ENCODE peak calls at places on chromosome X, in ten cellular contexts. One of them, this sample, is unnamed.

GRCh38 chrX:69320116-69320515 is 154.9 kb upstream of the PJA1 start:
- DNase-seq in lower lobe of right lung: no peak
- DNase-seq in BJ: no peak
- DNase-seq in heart left ventricle: no peak
- DNase-seq in GM23338: no peak
- DNase-seq in AG04450: no peak
- DNase-seq in mammary epithelial cell: no peak
- DNase-seq in fibroblast of the aortic adventitia: no peak
- DNase-seq in IMR-90: no peak
- DNase-seq in psoas muscle: no peak
- DNase-seq in this sample: no peak

GRCh38 chrX:133399411-133399810 is 15.9 kb downstream of the GPC4 start:
- DNase-seq in lower lobe of right lung: no peak
- DNase-seq in BJ: no peak
- DNase-seq in heart left ventricle: no peak
- DNase-seq in GM23338: peak
- DNase-seq in AG04450: no peak
- DNase-seq in mammary epithelial cell: no peak
- DNase-seq in fibroblast of the aortic adventitia: no peak
- DNase-seq in IMR-90: no peak
- DNase-seq in psoas muscle: no peak
- DNase-seq in this sample: no peak

GRCh38 chrX:118226060-118226428 is 109.4 kb upstream of the KLHL13 start:
- DNase-seq in lower lobe of right lung: no peak
- DNase-seq in BJ: no peak
- DNase-seq in heart left ventricle: no peak
- DNase-seq in GM23338: peak
- DNase-seq in AG04450: no peak
- DNase-seq in mammary epithelial cell: no peak
- DNase-seq in fibroblast of the aortic adventitia: peak
- DNase-seq in IMR-90: no peak
- DNase-seq in psoas muscle: no peak
- DNase-seq in this sample: no peak

GRCh38 chrX:115232933-115233496 is 881 bp downstream of the LRCH2 start:
- DNase-seq in lower lobe of right lung: no peak
- DNase-seq in BJ: no peak
- DNase-seq in heart left ventricle: no peak
- DNase-seq in GM23338: no peak
- DNase-seq in AG04450: no peak
- DNase-seq in mammary epithelial cell: no peak
- DNase-seq in fibroblast of the aortic adventitia: peak
- DNase-seq in IMR-90: no peak
- DNase-seq in psoas muscle: no peak
- DNase-seq in this sample: no peak

GRCh38 chrX:141220342-141221008 is 21.8 kb downstream of the SPANXC start:
- DNase-seq in lower lobe of right lung: no peak
- DNase-seq in BJ: peak
- DNase-seq in heart left ventricle: no peak
- DNase-seq in GM23338: no peak
- DNase-seq in AG04450: peak
- DNase-seq in mammary epithelial cell: peak
- DNase-seq in fibroblast of the aortic adventitia: peak
- DNase-seq in IMR-90: peak
- DNase-seq in psoas muscle: no peak
- DNase-seq in this sample: peak

GRCh38 chrX:134883134-134883700 is 107.6 kb upstream of the SMIM10 start:
- DNase-seq in lower lobe of right lung: no peak
- DNase-seq in BJ: no peak
- DNase-seq in heart left ventricle: no peak
- DNase-seq in GM23338: no peak
- DNase-seq in AG04450: no peak
- DNase-seq in mammary epithelial cell: no peak
- DNase-seq in fibroblast of the aortic adventitia: no peak
- DNase-seq in IMR-90: no peak
- DNase-seq in psoas muscle: no peak
- DNase-seq in this sample: no peak

GRCh38 chrX:102517331-102517730 is 792 bp upstream of the TMSB15A start:
- DNase-seq in lower lobe of right lung: no peak
- DNase-seq in BJ: no peak
- DNase-seq in heart left ventricle: no peak
- DNase-seq in GM23338: peak
- DNase-seq in AG04450: no peak
- DNase-seq in mammary epithelial cell: peak
- DNase-seq in fibroblast of the aortic adventitia: peak
- DNase-seq in IMR-90: peak
- DNase-seq in psoas muscle: no peak
- DNase-seq in this sample: no peak

GRCh38 chrX:18889346-18889745 is 94.6 kb downstream of the PHKA2 start:
- DNase-seq in lower lobe of right lung: no peak
- DNase-seq in BJ: no peak
- DNase-seq in heart left ventricle: no peak
- DNase-seq in GM23338: no peak
- DNase-seq in AG04450: no peak
- DNase-seq in mammary epithelial cell: no peak
- DNase-seq in fibroblast of the aortic adventitia: no peak
- DNase-seq in IMR-90: no peak
- DNase-seq in psoas muscle: no peak
- DNase-seq in this sample: no peak

GRCh38 chrX:129534816-129535578 is 5.1 kb upstream of the OCRL start:
- DNase-seq in lower lobe of right lung: no peak
- DNase-seq in BJ: no peak
- DNase-seq in heart left ventricle: no peak
- DNase-seq in GM23338: no peak
- DNase-seq in AG04450: no peak
- DNase-seq in mammary epithelial cell: peak
- DNase-seq in fibroblast of the aortic adventitia: peak
- DNase-seq in IMR-90: peak
- DNase-seq in psoas muscle: no peak
- DNase-seq in this sample: no peak

GRCh38 chrX:142095816-142096215 is 109.3 kb downstream of the MAGEC2 start:
- DNase-seq in lower lobe of right lung: no peak
- DNase-seq in BJ: no peak
- DNase-seq in heart left ventricle: no peak
- DNase-seq in GM23338: no peak
- DNase-seq in AG04450: no peak
- DNase-seq in mammary epithelial cell: no peak
- DNase-seq in fibroblast of the aortic adventitia: no peak
- DNase-seq in IMR-90: no peak
- DNase-seq in psoas muscle: no peak
- DNase-seq in this sample: no peak

GRCh38 chrX:121093011-121093410 is 45.6 kb downstream of the GLUD2 start:
- DNase-seq in lower lobe of right lung: no peak
- DNase-seq in BJ: no peak
- DNase-seq in heart left ventricle: no peak
- DNase-seq in GM23338: no peak
- DNase-seq in AG04450: no peak
- DNase-seq in mammary epithelial cell: no peak
- DNase-seq in fibroblast of the aortic adventitia: no peak
- DNase-seq in IMR-90: no peak
- DNase-seq in psoas muscle: no peak
- DNase-seq in this sample: no peak

GRCh38 chrX:41265615-41266014 is 68.3 kb upstream of the DDX3X start:
- DNase-seq in lower lobe of right lung: no peak
- DNase-seq in BJ: no peak
- DNase-seq in heart left ventricle: no peak
- DNase-seq in GM23338: no peak
- DNase-seq in AG04450: peak
- DNase-seq in mammary epithelial cell: no peak
- DNase-seq in fibroblast of the aortic adventitia: peak
- DNase-seq in IMR-90: peak
- DNase-seq in psoas muscle: no peak
- DNase-seq in this sample: peak

GRCh38 chrX:107496786-107497185 is 47.3 kb downstream of the FRMPD3 start:
- DNase-seq in lower lobe of right lung: no peak
- DNase-seq in BJ: no peak
- DNase-seq in heart left ventricle: no peak
- DNase-seq in GM23338: no peak
- DNase-seq in AG04450: no peak
- DNase-seq in mammary epithelial cell: no peak
- DNase-seq in fibroblast of the aortic adventitia: no peak
- DNase-seq in IMR-90: no peak
- DNase-seq in psoas muscle: no peak
- DNase-seq in this sample: no peak

DNA sequence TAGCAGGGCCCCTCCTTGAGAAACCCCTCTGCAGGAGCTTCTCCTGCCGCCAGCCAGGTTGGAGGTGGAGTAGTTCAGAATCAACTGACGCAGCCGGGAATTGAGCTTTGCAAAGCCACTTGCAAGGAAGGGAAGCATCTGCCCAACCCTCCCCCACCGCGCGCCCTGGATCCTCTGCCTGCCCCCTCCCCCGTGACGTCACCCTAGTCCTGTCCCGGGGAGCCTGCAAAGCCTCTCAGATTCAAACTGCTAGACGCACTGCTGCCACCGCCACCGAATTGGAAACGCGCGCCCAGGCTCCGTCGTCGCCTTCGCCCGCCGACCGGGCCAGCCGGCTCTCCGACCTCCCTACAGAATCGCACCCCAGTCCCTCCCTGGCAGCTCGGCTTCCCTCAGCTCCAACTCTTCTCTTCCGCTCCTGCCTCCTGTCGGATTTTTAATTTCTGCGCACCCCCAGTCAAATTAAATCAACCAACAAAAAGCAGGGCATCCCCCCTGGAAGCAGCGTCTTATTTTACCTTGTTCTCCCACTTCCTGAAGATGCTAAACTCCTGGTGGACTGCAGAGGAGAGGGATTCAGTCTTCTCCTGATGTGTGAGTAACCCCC is 3.8 kb downstream of the SLITRK2 start:
- DNase-seq in lower lobe of right lung: no peak
- DNase-seq in BJ: no peak
- DNase-seq in heart left ventricle: no peak
- DNase-seq in GM23338: peak
- DNase-seq in AG04450: no peak
- DNase-seq in mammary epithelial cell: no peak
- DNase-seq in fibroblast of the aortic adventitia: no peak
- DNase-seq in IMR-90: no peak
- DNase-seq in psoas muscle: no peak
- DNase-seq in this sample: no peak
- H3K4me3 ChIP-seq in lower lobe of right lung: no peak
- H3K4me3 ChIP-seq in BJ: no peak
- H3K4me3 ChIP-seq in heart left ventricle: no peak
- H3K4me3 ChIP-seq in GM23338: peak
- H3K4me3 ChIP-seq in AG04450: no peak
- H3K4me3 ChIP-seq in mammary epithelial cell: no peak
- H3K4me3 ChIP-seq in fibroblast of the aortic adventitia: no peak
- H3K4me3 ChIP-seq in IMR-90: no peak
- H3K4me3 ChIP-seq in psoas muscle: no peak
- H3K4me3 ChIP-seq in this sample: no peak

DNA sequence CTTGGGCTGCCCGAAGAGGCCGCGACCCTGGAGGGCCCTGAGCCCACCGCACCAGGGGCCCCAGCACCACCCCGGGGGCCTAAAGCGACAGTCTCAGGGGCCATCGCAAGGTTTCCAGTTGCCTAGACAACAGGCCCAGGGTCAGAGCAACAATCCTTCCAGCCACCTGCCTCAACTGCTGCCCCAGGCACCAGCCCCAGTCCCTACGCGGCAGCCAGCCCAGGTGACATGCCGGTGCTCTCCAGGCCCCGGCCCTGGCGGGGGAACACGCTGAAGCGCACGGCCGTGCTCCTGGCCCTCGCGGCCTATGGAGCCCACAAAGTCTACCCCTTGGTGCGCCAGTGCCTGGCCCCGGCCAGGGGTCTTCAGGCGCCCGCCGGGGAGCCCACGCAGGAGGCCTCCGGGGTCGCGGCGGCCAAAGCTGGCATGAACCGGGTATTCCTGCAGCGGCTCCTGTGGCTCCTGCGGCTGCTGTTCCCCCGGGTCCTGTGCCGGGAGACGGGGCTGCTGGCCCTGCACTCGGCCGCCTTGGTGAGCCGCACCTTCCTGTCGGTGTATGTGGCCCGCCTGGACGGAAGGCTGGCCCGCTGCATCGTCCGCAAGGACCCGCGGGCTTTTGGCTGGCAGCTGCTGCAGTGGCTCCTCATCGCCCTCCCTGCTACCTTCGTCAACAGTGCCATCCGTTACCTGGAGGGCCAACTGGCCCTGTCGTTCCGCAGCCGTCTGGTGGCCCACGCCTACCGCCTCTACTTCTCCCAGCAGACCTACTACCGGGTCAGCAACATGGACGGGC is 579 bp downstream of the ABCD1 start:
- DNase-seq in lower lobe of right lung: no peak
- DNase-seq in BJ: no peak
- DNase-seq in heart left ventricle: no peak
- DNase-seq in GM23338: peak
- DNase-seq in AG04450: no peak
- DNase-seq in mammary epithelial cell: no peak
- DNase-seq in fibroblast of the aortic adventitia: no peak
- DNase-seq in IMR-90: no peak
- DNase-seq in psoas muscle: no peak
- DNase-seq in this sample: no peak
- H3K4me3 ChIP-seq in lower lobe of right lung: peak
- H3K4me3 ChIP-seq in BJ: peak
- H3K4me3 ChIP-seq in heart left ventricle: peak
- H3K4me3 ChIP-seq in GM23338: peak
- H3K4me3 ChIP-seq in AG04450: peak
- H3K4me3 ChIP-seq in mammary epithelial cell: peak
- H3K4me3 ChIP-seq in fibroblast of the aortic adventitia: peak
- H3K4me3 ChIP-seq in IMR-90: peak
- H3K4me3 ChIP-seq in psoas muscle: peak
- H3K4me3 ChIP-seq in this sample: peak

GRCh38 chrX:72715546-72715945 is 1.4 kb upstream of the PHKA1 start:
- DNase-seq in lower lobe of right lung: no peak
- DNase-seq in BJ: no peak
- DNase-seq in heart left ventricle: no peak
- DNase-seq in GM23338: no peak
- DNase-seq in AG04450: no peak
- DNase-seq in mammary epithelial cell: no peak
- DNase-seq in fibroblast of the aortic adventitia: no peak
- DNase-seq in IMR-90: no peak
- DNase-seq in psoas muscle: no peak
- DNase-seq in this sample: no peak
- H3K4me3 ChIP-seq in lower lobe of right lung: no peak
- H3K4me3 ChIP-seq in BJ: no peak
- H3K4me3 ChIP-seq in heart left ventricle: no peak
- H3K4me3 ChIP-seq in GM23338: no peak
- H3K4me3 ChIP-seq in AG04450: no peak
- H3K4me3 ChIP-seq in mammary epithelial cell: no peak
- H3K4me3 ChIP-seq in fibroblast of the aortic adventitia: no peak
- H3K4me3 ChIP-seq in IMR-90: no peak
- H3K4me3 ChIP-seq in psoas muscle: no peak
- H3K4me3 ChIP-seq in this sample: no peak

DNA sequence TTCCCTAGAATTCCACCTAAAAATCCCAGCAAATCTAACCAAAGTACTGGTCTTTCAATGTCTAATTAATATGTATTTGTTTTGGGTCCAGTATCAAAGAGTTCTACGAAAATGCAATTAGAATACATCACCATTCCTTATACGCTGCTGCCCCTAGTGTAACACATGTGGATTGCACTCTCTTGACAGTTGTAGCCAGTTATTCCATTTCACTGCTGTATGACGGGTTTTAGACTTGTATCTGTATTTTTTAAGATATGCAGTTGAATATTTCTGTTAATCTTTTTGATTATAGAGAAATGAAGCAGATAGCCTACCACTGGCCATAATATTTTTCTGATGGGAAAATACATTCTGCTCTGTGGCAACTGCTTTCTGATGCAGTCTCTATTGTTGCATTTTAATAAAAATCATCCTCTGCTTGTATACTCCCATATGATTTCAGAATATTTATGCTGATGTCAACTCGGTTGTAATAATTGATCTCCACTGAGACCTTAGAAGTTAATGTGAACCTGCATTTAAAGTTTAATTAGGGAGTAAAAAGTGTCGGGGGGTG is 17.1 kb upstream of the PAGE2B start:
- DNase-seq in lower lobe of right lung: no peak
- DNase-seq in BJ: no peak
- DNase-seq in heart left ventricle: no peak
- DNase-seq in GM23338: peak
- DNase-seq in AG04450: no peak
- DNase-seq in mammary epithelial cell: peak
- DNase-seq in fibroblast of the aortic adventitia: peak
- DNase-seq in IMR-90: peak
- DNase-seq in psoas muscle: no peak
- DNase-seq in this sample: no peak
- H3K4me3 ChIP-seq in lower lobe of right lung: peak
- H3K4me3 ChIP-seq in BJ: no peak
- H3K4me3 ChIP-seq in heart left ventricle: peak
- H3K4me3 ChIP-seq in GM23338: no peak
- H3K4me3 ChIP-seq in AG04450: no peak
- H3K4me3 ChIP-seq in mammary epithelial cell: no peak
- H3K4me3 ChIP-seq in fibroblast of the aortic adventitia: no peak
- H3K4me3 ChIP-seq in IMR-90: no peak
- H3K4me3 ChIP-seq in psoas muscle: peak
- H3K4me3 ChIP-seq in this sample: no peak

This sample was measured in retinal pigment epithelial cell.